ENCODE peak calls at places on chromosomes 5 and 9, in six cellular contexts. L is pancreas; C is naive thymus-derived CD4-positive, alpha-beta T cell; J is upper lobe of right lung; N is cardiac muscle cell; H is right atrium auricular region. R is an unnamed sample.

GRCh38 chr5:122311400-122311887 is 593 bp upstream of the SNCAIP start:
- DNase-seq in N (peak; percentile 14), C (no peak), J (no peak), H (no peak), L (no peak), R (no peak)

GRCh38 chr5:140696891-140697492 is 3.3 kb upstream of the ZMAT2 start:
- DNase-seq in L (no peak), N (no peak), J (no peak), H (no peak), C (no peak), R (no peak)

GRCh38 chr9:20358201-20358600 is 264.1 kb downstream of the MLLT3 start:
- DNase-seq in L (no peak), N (peak; percentile 56), C (no peak), J (no peak), H (no peak), R (no peak)

GRCh38 chr9:88092699-88093359 is 45.4 kb downstream of the SPATA31C2 start:
- DNase-seq in H (peak; percentile 74), N (peak; percentile 74), C (no peak), J (no peak), L (no peak), R (no peak)

GRCh38 chr9:33041459-33042188 is 16.6 kb downstream of the DNAJA1 start:
- DNase-seq in N (peak; percentile 28), J (no peak), L (no peak), C (no peak), H (no peak), R (no peak)

GRCh38 chr9:113349434-113350337 is at the start of gene BSPRY:
- DNase-seq in C (peak; percentile 27), L (peak; percentile 78), N (no peak), J (peak; percentile 80), H (no peak), R (no peak)

GRCh38 chr9:109440797-109441287 is 57.3 kb downstream of the PTPN3 start:
- DNase-seq in C (no peak), N (peak; percentile 90), H (peak; percentile 65), L (peak; percentile 62), J (no peak), R (peak; percentile 4)

GRCh38 chr5:6548752-6549151 is 84.1 kb downstream of the NSUN2 start:
- DNase-seq in H (no peak), C (no peak), J (no peak), L (no peak), N (no peak), R (no peak)

GRCh38 chr9:124297553-124297905 is 39.8 kb downstream of the NEK6 start:
- DNase-seq in C (no peak), N (peak; percentile 98), L (peak; percentile 77), J (peak; percentile 80), H (peak; percentile 91), R (no peak)

GRCh38 chr5:78269088-78269703 is 25.3 kb downstream of the AP3B1 start:
- DNase-seq in H (no peak), N (peak; percentile 27), J (no peak), L (no peak), C (no peak), R (no peak)

GRCh38 chr5:13985736-13986418 is 41.4 kb upstream of the DNAH5 start:
- DNase-seq in J (no peak), N (peak; percentile 91), L (no peak), C (no peak), H (peak; percentile 54), R (no peak)

GRCh38 chr9:114905160-114905940 is 25.0 kb downstream of the TNFSF8 start:
- DNase-seq in L (no peak), C (no peak), J (no peak), H (no peak), N (no peak), R (no peak)

GRCh38 chr5:125336401-125336800 is 590.0 kb upstream of the ZNF608 start:
- DNase-seq in J (no peak), N (peak; percentile 32), L (no peak), C (no peak), H (no peak), R (no peak)

GRCh38 chr5:150272531-150272930 is 17.0 kb downstream of the CAMK2A start:
- DNase-seq in J (no peak), H (no peak), L (no peak), C (no peak), N (peak; percentile 67), R (no peak)

GRCh38 chr5:167899490-167899889 is 392.0 kb upstream of the WWC1 start:
- DNase-seq in L (no peak), J (no peak), N (peak; percentile 57), C (no peak), H (no peak), R (no peak)

GRCh38 chr9:23621924-23622323 is 204.1 kb downstream of the ELAVL2 start:
- DNase-seq in C (no peak), L (no peak), J (no peak), N (no peak), H (no peak), R (no peak)

GRCh38 chr9:116323571-116323970 is 170.0 kb downstream of the PAPPA start:
- DNase-seq in J (no peak), C (no peak), N (no peak), L (no peak), H (no peak), R (no peak)

GRCh38 chr5:74851684-74852353 is 14.4 kb downstream of the FAM169A start:
- DNase-seq in H (no peak), L (no peak), N (peak; percentile 64), C (no peak), J (no peak), R (no peak)

GRCh38 chr9:109733690-109734089 is 46.3 kb upstream of the PALM2AKAP2 start:
- DNase-seq in H (no peak), C (no peak), N (peak; percentile 84), L (no peak), J (no peak), R (no peak)

GRCh38 chr5:167049043-167049663 is 1242.3 kb upstream of the WWC1 start:
- DNase-seq in H (no peak), N (peak; percentile 74), L (peak; percentile 21), C (no peak), J (no peak), R (no peak)

GRCh38 chr5:92374859-92375258 is 991.7 kb upstream of the ARRDC3 start:
- DNase-seq in J (no peak), N (no peak), H (no peak), C (no peak), L (peak; percentile 16), R (no peak)

GRCh38 chr5:132460835-132461230 is 29.7 kb downstream of the IRF1 start:
- DNase-seq in L (no peak), N (no peak), J (no peak), C (no peak), H (no peak), R (no peak)

GRCh38 chr9:123483191-123483803 is 127.3 kb downstream of the CRB2 start:
- DNase-seq in H (no peak), J (peak; percentile 43), N (no peak), C (no peak), L (no peak), R (no peak)

GRCh38 chr9:134287591-134288518 is 38.4 kb upstream of the RXRA start:
- DNase-seq in J (no peak), N (no peak), H (no peak), L (peak; percentile 23), C (no peak), R (no peak)

GRCh38 chr9:70045452-70045851 is 1.8 kb downstream of the MAMDC2 start:
- DNase-seq in H (no peak), L (no peak), C (no peak), N (no peak), J (no peak), R (no peak)

GRCh38 chr9:4700093-4700492 is 20.7 kb downstream of the CDC37L1 start:
- DNase-seq in N (peak; percentile 34), H (no peak), L (peak; percentile 31), J (no peak), C (no peak), R (no peak)

GRCh38 chr5:37272564-37272963 is 23.4 kb upstream of the CPLANE1 start:
- DNase-seq in N (peak; percentile 8), J (peak; percentile 79), H (no peak), C (no peak), L (no peak), R (no peak)

GRCh38 chr5:127112347-127112864 is 39.1 kb upstream of the C5orf63 start:
- DNase-seq in C (no peak), N (no peak), L (no peak), J (no peak), H (no peak), R (no peak)

GRCh38 chr5:40437452-40437861 is 242.3 kb upstream of the PTGER4 start:
- DNase-seq in J (no peak), N (peak; percentile 57), C (no peak), L (no peak), H (no peak), R (peak; percentile 5)

GRCh38 chr9:8356406-8356805 is 556.8 kb upstream of the DMAC1 start:
- DNase-seq in J (no peak), L (no peak), H (no peak), N (no peak), C (no peak), R (no peak)

DNA sequence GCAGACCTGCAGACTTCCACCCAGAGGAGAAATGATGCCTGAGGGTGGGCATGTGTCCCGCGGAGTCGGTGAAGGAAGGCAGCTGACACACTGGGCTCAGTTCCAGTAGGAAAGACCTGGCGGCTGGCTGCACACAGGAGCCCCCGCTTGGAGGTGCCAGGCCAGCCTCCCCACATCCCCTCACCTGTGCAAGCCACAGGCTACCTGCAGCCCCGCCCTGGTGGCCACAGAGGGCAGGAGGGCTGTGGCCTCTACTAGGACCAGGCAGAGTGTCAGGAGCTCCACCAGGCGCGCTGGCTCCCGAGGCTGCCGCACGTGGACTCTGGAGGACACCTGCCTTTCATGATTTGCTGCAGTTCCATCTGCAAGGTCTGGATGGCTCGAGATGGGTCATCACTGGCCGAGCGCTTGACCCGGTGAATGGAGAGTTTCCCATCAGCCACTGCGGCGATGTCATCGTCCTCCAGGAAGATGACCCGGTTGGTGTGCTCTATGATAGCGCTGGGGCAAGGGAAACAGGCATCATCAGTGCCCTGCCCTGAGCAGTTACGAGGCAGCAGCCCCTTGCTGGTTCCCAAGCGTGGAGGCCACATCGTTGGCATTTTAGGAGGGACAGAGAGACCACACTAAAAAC is 26.7 kb upstream of the MAPK9 start:
- DNase-seq in H (no peak), J (no peak), C (no peak), L (no peak), N (no peak), R (no peak)
- H3K27ac ChIP-seq in H (no peak overlapping the region), J (no peak overlapping the region), C (no peak overlapping the region), L (no peak overlapping the region), N (no peak overlapping the region), R (no peak overlapping the region)

GRCh38 chr5:27463446-27464149 is 425.2 kb upstream of the CDH9 start:
- DNase-seq in N (no peak), H (no peak), L (no peak), J (no peak), C (no peak), R (no peak)
- H3K27me3 ChIP-seq in N (no peaks in the 10 kb centered on the region), H (no peaks in the 10 kb centered on the region), L (no peaks in the 10 kb centered on the region), J (no peaks in the 10 kb centered on the region), C (no peaks in the 10 kb centered on the region), R (no peaks in the 10 kb centered on the region)

GRCh38 chr5:57181151-57181550 is 7.3 kb downstream of the GPBP1 start:
- DNase-seq in N (no peak), J (no peak), C (no peak), H (no peak), L (no peak), R (no peak)
- H3K4me1 ChIP-seq in N (peaks cover 22% of the 10 kb centered on the region), J (peaks cover 70% of the 10 kb centered on the region), C (peaks cover 42% of the 10 kb centered on the region), H (peaks cover 80% of the 10 kb centered on the region), L (peaks cover 9% of the 10 kb centered on the region), R (peaks cover 34% of the 10 kb centered on the region)

DNA sequence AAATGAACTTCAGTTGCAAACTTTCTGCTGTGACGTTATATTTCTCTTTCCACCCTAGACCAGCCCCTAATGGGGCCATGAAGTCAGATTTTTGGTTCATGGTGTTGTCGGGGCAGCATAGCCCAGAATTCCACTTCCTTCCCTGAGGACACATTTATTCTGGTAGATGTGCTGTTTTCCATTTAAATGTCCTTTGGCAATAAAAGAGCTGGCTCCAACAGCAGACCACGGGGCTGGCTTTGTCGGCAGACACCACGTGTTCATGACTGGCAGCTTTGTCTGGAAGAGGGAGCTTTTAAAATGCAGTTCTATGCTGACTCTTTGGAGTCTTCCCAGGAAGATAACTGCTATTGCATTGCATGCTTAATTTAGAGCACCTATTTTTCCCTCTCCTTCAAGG is 17.6 kb upstream of the LCP2 start:
- DNase-seq in H (peak; percentile 92), N (peak; percentile 74), L (no peak), J (no peak), C (no peak), R (no peak)
- H3K27ac ChIP-seq in H (peak overlapping the region; percentile 67), N (no peak overlapping the region), L (no peak overlapping the region), J (peak overlapping the region; percentile 42), C (no peak overlapping the region), R (no peak overlapping the region)